ENCODE peak calls at places on chromosomes 16 and 17, in seven cellular contexts. V is M059J, L is pulmonary artery endothelial cell, F is astrocyte of the cerebellum, E is activated T-helper 1 cell treated with Interleukin-2 at 50 U/mL for 16 hours, Y is right atrium auricular region, M is NCI-H1092. B is an unnamed sample.

GRCh38 chr17:7336240-7337175 is at the start of gene ACAP1:
- DNase-seq in M (no peak), V (no peak), F (no peak), Y (no peak), E (peak; percentile 82), L (no peak), B (no peak)

GRCh38 chr16:89633064-89633631 is 19.7 kb downstream of the DPEP1 start:
- DNase-seq in E (no peak), L (no peak), F (no peak), M (no peak), V (peak; percentile 90), Y (no peak), B (no peak)

GRCh38 chr16:70789231-70789926 is 11.6 kb downstream of the VAC14 start:
- DNase-seq in L (no peak), F (no peak), E (no peak), Y (peak; percentile 84), M (no peak), V (no peak), B (peak; percentile 83)

GRCh38 chr16:29900888-29901606 is 759 bp downstream of the ASPHD1 start:
- DNase-seq in V (peak; percentile 36), E (no peak), F (no peak), M (no peak), L (no peak), Y (no peak), B (no peak)

GRCh38 chr17:17216776-17217175 is 10.6 kb upstream of the PLD6 start:
- DNase-seq in E (no peak), L (no peak), V (no peak), F (no peak), Y (no peak), M (no peak), B (no peak)

GRCh38 chr17:50482516-50482915 is 3.9 kb downstream of the RSAD1 start:
- DNase-seq in L (peak; percentile 89), M (peak; percentile 31), F (peak; percentile 96), E (peak; percentile 48), V (peak; percentile 96), Y (peak; percentile 97), B (peak; percentile 98)

GRCh38 chr16:17305694-17306093 is 165.1 kb downstream of the XYLT1 start:
- DNase-seq in F (no peak), L (no peak), V (peak; percentile 22), E (no peak), M (no peak), Y (no peak), B (no peak)

GRCh38 chr17:82418001-82418986 is at the start of the genes HEXD and OGFOD3:
- DNase-seq in M (peak; percentile 82), F (peak; percentile 40), E (peak; percentile 81), L (peak; percentile 39), Y (peak; percentile 66), V (peak; percentile 77), B (peak; percentile 66)

B was measured in tibial nerve.